ENCODE peak calls at places on chromosomes 5 and 9, in five cellular contexts. One of them, this sample, is unnamed.

GRCh38 chr5:163658702-163659567 is 153.5 kb downstream of the MAT2B start:
- DNase-seq in psoas muscle: no peak
- DNase-seq in cardiac muscle cell: no peak
- DNase-seq in PC-9: no peak
- DNase-seq in IMR-90: peak; percentile 55
- DNase-seq in this sample: no peak

GRCh38 chr5:57503433-57503832 is 20.8 kb upstream of the ACTBL2 start:
- DNase-seq in cardiac muscle cell: no peak
- DNase-seq in IMR-90: no peak
- DNase-seq in PC-9: peak; percentile 42
- DNase-seq in psoas muscle: no peak
- DNase-seq in this sample: no peak

GRCh38 chr5:138949988-138950387 is 74.9 kb upstream of the LRRTM2 start:
- DNase-seq in PC-9: no peak
- DNase-seq in psoas muscle: no peak
- DNase-seq in cardiac muscle cell: no peak
- DNase-seq in IMR-90: no peak
- DNase-seq in this sample: no peak

GRCh38 chr5:76737131-76737556 is 21.2 kb downstream of the F2R start:
- DNase-seq in cardiac muscle cell: no peak
- DNase-seq in PC-9: no peak
- DNase-seq in IMR-90: no peak
- DNase-seq in psoas muscle: no peak
- DNase-seq in this sample: no peak

GRCh38 chr9:132863096-132863495 is 15.0 kb downstream of the AK8 start:
- DNase-seq in PC-9: no peak
- DNase-seq in cardiac muscle cell: no peak
- DNase-seq in psoas muscle: peak; percentile 22
- DNase-seq in IMR-90: no peak
- DNase-seq in this sample: no peak

GRCh38 chr9:129312731-129313130 is 134.7 kb upstream of the IER5L start:
- DNase-seq in PC-9: no peak
- DNase-seq in psoas muscle: peak; percentile 41
- DNase-seq in cardiac muscle cell: no peak
- DNase-seq in IMR-90: no peak
- DNase-seq in this sample: no peak

GRCh38 chr9:83238871-83239624 is 176.1 kb upstream of the RASEF start:
- DNase-seq in IMR-90: no peak
- DNase-seq in psoas muscle: no peak
- DNase-seq in cardiac muscle cell: peak; percentile 85
- DNase-seq in PC-9: peak; percentile 44
- DNase-seq in this sample: no peak

GRCh38 chr9:116786737-116787136 is 99.6 kb downstream of the TRIM32 start:
- DNase-seq in cardiac muscle cell: no peak
- DNase-seq in IMR-90: no peak
- DNase-seq in PC-9: no peak
- DNase-seq in psoas muscle: no peak
- DNase-seq in this sample: no peak

GRCh38 chr5:17620627-17621026 is 10.4 kb downstream of the TAF11L12 start:
- DNase-seq in IMR-90: no peak
- DNase-seq in PC-9: no peak
- DNase-seq in cardiac muscle cell: no peak
- DNase-seq in psoas muscle: no peak
- DNase-seq in this sample: no peak

GRCh38 chr9:107650995-107651394 is 161.4 kb upstream of the KLF4 start:
- DNase-seq in cardiac muscle cell: no peak
- DNase-seq in IMR-90: no peak
- DNase-seq in psoas muscle: no peak
- DNase-seq in PC-9: no peak
- DNase-seq in this sample: no peak

GRCh38 chr5:142275496-142275895 is 49.3 kb downstream of the SPRY4 start:
- DNase-seq in PC-9: peak; percentile 85
- DNase-seq in cardiac muscle cell: no peak
- DNase-seq in psoas muscle: no peak
- DNase-seq in IMR-90: no peak
- DNase-seq in this sample: peak; percentile 75

GRCh38 chr9:74205071-74205470 is 292.1 kb upstream of the RORB start:
- DNase-seq in PC-9: no peak
- DNase-seq in psoas muscle: no peak
- DNase-seq in IMR-90: no peak
- DNase-seq in cardiac muscle cell: no peak
- DNase-seq in this sample: no peak

GRCh38 chr5:170464280-170465127 is 39.3 kb upstream of the KCNIP1 start:
- DNase-seq in IMR-90: no peak
- DNase-seq in cardiac muscle cell: no peak
- DNase-seq in PC-9: no peak
- DNase-seq in psoas muscle: no peak
- DNase-seq in this sample: no peak

GRCh38 chr9:680106-680505 is 161.4 kb upstream of the DMRT1 start:
- DNase-seq in cardiac muscle cell: no peak
- DNase-seq in psoas muscle: no peak
- DNase-seq in PC-9: no peak
- DNase-seq in IMR-90: no peak
- DNase-seq in this sample: no peak

GRCh38 chr9:132697230-132697629 is 27.0 kb downstream of the GTF3C4 start:
- DNase-seq in psoas muscle: no peak
- DNase-seq in PC-9: no peak
- DNase-seq in cardiac muscle cell: no peak
- DNase-seq in IMR-90: no peak
- DNase-seq in this sample: no peak

GRCh38 chr9:89676281-89676680 is 71.5 kb downstream of the GADD45G start:
- DNase-seq in IMR-90: no peak
- DNase-seq in cardiac muscle cell: no peak
- DNase-seq in PC-9: no peak
- DNase-seq in psoas muscle: peak; percentile 82
- DNase-seq in this sample: no peak

GRCh38 chr5:68682400-68683152 is 411.2 kb upstream of the SLC30A5 start:
- DNase-seq in PC-9: no peak
- DNase-seq in IMR-90: no peak
- DNase-seq in cardiac muscle cell: no peak
- DNase-seq in psoas muscle: no peak
- DNase-seq in this sample: no peak

GRCh38 chr9:94783121-94783664 is 56.7 kb downstream of the AOPEP start:
- DNase-seq in IMR-90: peak; percentile 87
- DNase-seq in psoas muscle: peak; percentile 95
- DNase-seq in cardiac muscle cell: peak; percentile 91
- DNase-seq in PC-9: peak; percentile 99
- DNase-seq in this sample: peak; percentile 96

GRCh38 chr5:110441035-110441434 is 285.4 kb downstream of the TMEM232 start:
- DNase-seq in PC-9: no peak
- DNase-seq in psoas muscle: no peak
- DNase-seq in cardiac muscle cell: peak; percentile 13
- DNase-seq in IMR-90: peak; percentile 31
- DNase-seq in this sample: peak; percentile 43

GRCh38 chr9:89178162-89179120 is at the start of gene SHC3:
- DNase-seq in cardiac muscle cell: peak; percentile 13
- DNase-seq in PC-9: no peak
- DNase-seq in psoas muscle: no peak
- DNase-seq in IMR-90: peak; percentile 75
- DNase-seq in this sample: no peak

GRCh38 chr5:148401604-148402003 is 17.8 kb downstream of the FBXO38 start:
- DNase-seq in IMR-90: peak; percentile 48
- DNase-seq in PC-9: no peak
- DNase-seq in cardiac muscle cell: no peak
- DNase-seq in psoas muscle: no peak
- DNase-seq in this sample: no peak

GRCh38 chr5:146706321-146706972 is 172.1 kb downstream of the PPP2R2B start:
- DNase-seq in IMR-90: no peak
- DNase-seq in psoas muscle: no peak
- DNase-seq in PC-9: no peak
- DNase-seq in cardiac muscle cell: no peak
- DNase-seq in this sample: no peak
- TF ChIP-seq CTCF in IMR-90: no peak
- TF ChIP-seq CTCF in psoas muscle: no peak
- TF ChIP-seq CTCF in PC-9: no peak
- TF ChIP-seq CTCF in cardiac muscle cell: no peak
- TF ChIP-seq CTCF in this sample: peak; percentile 3

GRCh38 chr9:33250458-33250995 is 10.6 kb downstream of the SPINK4 start:
- DNase-seq in psoas muscle: no peak
- DNase-seq in IMR-90: peak; percentile 85
- DNase-seq in PC-9: no peak
- DNase-seq in cardiac muscle cell: no peak
- DNase-seq in this sample: peak; percentile 75
- H3K27ac ChIP-seq in psoas muscle: no peak overlapping the region
- H3K27ac ChIP-seq in IMR-90: peak overlapping the region; percentile 72
- H3K27ac ChIP-seq in PC-9: no peak overlapping the region
- H3K27ac ChIP-seq in cardiac muscle cell: no peak overlapping the region
- H3K27ac ChIP-seq in this sample: peak overlapping the region; percentile 57

GRCh38 chr9:127959841-127960409 is 20.9 kb downstream of the EEIG1 start:
- DNase-seq in IMR-90: no peak
- DNase-seq in PC-9: no peak
- DNase-seq in psoas muscle: no peak
- DNase-seq in cardiac muscle cell: no peak
- DNase-seq in this sample: no peak
- H3K4me1 ChIP-seq in IMR-90: peaks cover 22% of the 10 kb centered on the region
- H3K4me1 ChIP-seq in PC-9: peaks cover 79% of the 10 kb centered on the region
- H3K4me1 ChIP-seq in psoas muscle: peaks cover 52% of the 10 kb centered on the region
- H3K4me1 ChIP-seq in cardiac muscle cell: peaks cover 20% of the 10 kb centered on the region
- H3K4me1 ChIP-seq in this sample: peaks cover 8% of the 10 kb centered on the region

DNA sequence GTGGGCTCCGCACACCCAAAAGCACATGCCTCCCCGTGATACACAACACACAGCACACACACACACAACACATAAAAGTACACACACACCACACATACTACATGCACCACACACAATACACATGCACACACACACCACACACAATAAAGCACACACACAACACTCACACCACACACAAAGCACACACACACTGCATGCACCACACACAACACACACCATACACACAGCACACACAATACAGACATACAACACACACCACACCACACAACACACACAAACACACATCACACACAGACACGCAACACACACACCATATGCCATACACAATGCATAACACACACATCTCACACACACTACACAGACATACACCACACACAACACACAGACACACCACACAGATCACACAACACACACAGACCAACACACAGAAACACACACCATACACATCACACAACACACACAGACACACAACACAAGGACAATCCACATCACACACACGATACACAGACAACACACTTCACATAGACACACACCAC is 3.4 kb upstream of the CCDC187 start:
- DNase-seq in psoas muscle: no peak
- DNase-seq in PC-9: no peak
- DNase-seq in cardiac muscle cell: no peak
- DNase-seq in IMR-90: no peak
- DNase-seq in this sample: no peak
- TF ChIP-seq CTCF in psoas muscle: no peak
- TF ChIP-seq CTCF in PC-9: no peak
- TF ChIP-seq CTCF in cardiac muscle cell: no peak
- TF ChIP-seq CTCF in IMR-90: no peak
- TF ChIP-seq CTCF in this sample: no peak

GRCh38 chr9:34701769-34702736 is 7.9 kb downstream of the CCL21 start:
- DNase-seq in IMR-90: peak; percentile 78
- DNase-seq in PC-9: peak; percentile 37
- DNase-seq in psoas muscle: peak; percentile 90
- DNase-seq in cardiac muscle cell: peak; percentile 84
- DNase-seq in this sample: peak; percentile 68

GRCh38 chr9:34707130-34707529 is 2.8 kb downstream of the CCL21 start:
- DNase-seq in IMR-90: no peak
- DNase-seq in cardiac muscle cell: no peak
- DNase-seq in psoas muscle: no peak
- DNase-seq in PC-9: no peak
- DNase-seq in this sample: no peak

GRCh38 chr9:34701023-34701768 is 8.7 kb downstream of the CCL21 start:
- DNase-seq in PC-9: no peak
- DNase-seq in IMR-90: peak; percentile 29
- DNase-seq in psoas muscle: peak; percentile 84
- DNase-seq in cardiac muscle cell: peak; percentile 84
- DNase-seq in this sample: peak; percentile 45
- H3K27ac ChIP-seq in PC-9: no peak overlapping the region
- H3K27ac ChIP-seq in IMR-90: no peak overlapping the region
- H3K27ac ChIP-seq in psoas muscle: peak overlapping the region; percentile 3
- H3K27ac ChIP-seq in cardiac muscle cell: no peak overlapping the region
- H3K27ac ChIP-seq in this sample: no peak overlapping the region

GRCh38 chr5:39121922-39122321 is 47.7 kb upstream of the RICTOR start:
- DNase-seq in cardiac muscle cell: no peak
- DNase-seq in PC-9: no peak
- DNase-seq in psoas muscle: no peak
- DNase-seq in IMR-90: no peak
- DNase-seq in this sample: no peak
- H3K4me1 ChIP-seq in cardiac muscle cell: no peaks in the 10 kb centered on the region
- H3K4me1 ChIP-seq in PC-9: peaks cover 6% of the 10 kb centered on the region
- H3K4me1 ChIP-seq in psoas muscle: no peaks in the 10 kb centered on the region
- H3K4me1 ChIP-seq in IMR-90: no peaks in the 10 kb centered on the region
- H3K4me1 ChIP-seq in this sample: peaks cover 6% of the 10 kb centered on the region

GRCh38 chr5:173970878-173971650 is 17.9 kb upstream of the C5orf47 start:
- DNase-seq in psoas muscle: no peak
- DNase-seq in PC-9: no peak
- DNase-seq in IMR-90: no peak
- DNase-seq in cardiac muscle cell: no peak
- DNase-seq in this sample: no peak
- TF ChIP-seq CTCF in psoas muscle: no peak
- TF ChIP-seq CTCF in PC-9: no peak
- TF ChIP-seq CTCF in IMR-90: no peak
- TF ChIP-seq CTCF in cardiac muscle cell: no peak
- TF ChIP-seq CTCF in this sample: no peak

This sample was measured in foreskin keratinocyte.